ENCODE peak calls at places on chromosomes 13 and 19, in ten cellular contexts. N is body of pancreas, B is tibial nerve, O is H1, I is transverse colon, J is ovary, C is gastrocnemius medialis, K is heart left ventricle, S is Peyer's patch, A is endothelial cell of umbilical vein. T is an unnamed sample.
A peak's percentile ranks its signal among the peaks of the same experiment; 100 is the strongest.

GRCh38 chr13:47455581-47455980 is 545.5 kb downstream of the SUCLA2 start:
- DNase-seq in N (no peak), B (no peak), O (no peak), I (no peak), J (no peak), C (no peak), K (no peak), S (no peak), A (no peak), T (no peak)

GRCh38 chr19:36151144-36152051 is 849 bp downstream of the COX7A1 start:
- DNase-seq in N (peak; percentile 33), B (peak; percentile 57), O (no peak), I (no peak), J (peak; percentile 70), C (peak; percentile 79), K (peak; percentile 82), S (no peak), A (no peak), T (peak; percentile 54)

GRCh38 chr19:35648017-35648961 is at the start of gene COX6B1:
- DNase-seq in N (peak; percentile 98), B (peak; percentile 83), O (peak; percentile 88), I (peak; percentile 96), J (peak; percentile 89), C (peak; percentile 98), K (peak; percentile 94), S (peak; percentile 88), A (peak; percentile 96), T (peak; percentile 96)

GRCh38 chr13:99572131-99572530 is 70.9 kb downstream of the TM9SF2 start:
- DNase-seq in N (no peak), B (no peak), O (no peak), I (no peak), J (no peak), C (no peak), K (no peak), S (no peak), A (no peak), T (no peak)

GRCh38 chr19:31254611-31255010 is 94.6 kb downstream of the TSHZ3 start:
- DNase-seq in N (no peak), B (no peak), O (no peak), I (no peak), J (no peak), C (no peak), K (no peak), S (no peak), A (no peak), T (no peak)

GRCh38 chr19:54100560-54100959 is at the start of gene OSCAR:
- DNase-seq in N (peak; percentile 50), B (no peak), O (no peak), I (no peak), J (no peak), C (no peak), K (no peak), S (no peak), A (no peak), T (no peak)

GRCh38 chr19:39148939-39149529 is 23.4 kb downstream of the PAK4 start:
- DNase-seq in N (no peak), B (no peak), O (no peak), I (no peak), J (no peak), C (no peak), K (no peak), S (no peak), A (no peak), T (no peak)

GRCh38 chr13:100542546-100543156 is 45.9 kb downstream of the GGACT start:
- DNase-seq in N (no peak), B (no peak), O (no peak), I (no peak), J (no peak), C (no peak), K (peak; percentile 6), S (peak; percentile 10), A (peak; percentile 52), T (no peak)

DNA sequence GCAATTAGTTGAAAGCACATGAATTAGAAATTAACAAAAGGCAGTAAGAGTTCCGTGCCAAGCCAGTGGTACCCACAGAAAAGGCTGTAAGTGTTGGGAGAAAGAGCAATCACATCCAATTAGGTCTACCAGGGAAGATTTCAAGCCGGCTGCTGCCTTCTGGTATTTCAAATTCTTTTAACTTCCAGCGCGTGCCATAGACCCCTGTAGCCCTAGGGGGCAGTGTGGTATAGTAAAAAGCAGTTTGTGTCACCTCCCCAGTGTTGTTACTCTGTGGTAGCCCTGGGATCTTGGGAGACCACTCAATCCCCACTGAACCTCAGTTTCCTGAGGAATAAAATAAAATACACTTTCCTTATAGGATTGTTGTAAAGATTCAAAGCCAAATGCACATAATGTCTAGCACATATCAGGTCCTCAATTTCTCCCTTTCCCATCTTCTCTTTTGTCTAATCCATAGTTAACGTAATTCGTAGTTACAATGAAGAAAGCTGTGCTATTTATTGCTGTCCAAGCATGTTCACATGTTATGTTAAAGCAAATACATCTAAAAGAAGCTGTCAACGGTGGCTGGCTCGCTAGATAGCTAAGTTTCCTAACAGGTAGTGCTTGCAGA is 230.2 kb downstream of the TDRD3 start:
- DNase-seq in N (peak; percentile 13), B (no peak), O (peak; percentile 34), I (no peak), J (no peak), C (no peak), K (no peak), S (no peak), A (peak; percentile 42), T (no peak)
- TF ChIP-seq CTCF in N (peak; percentile 41), B (peak; percentile 21), O (peak; percentile 61), I (peak; percentile 25), J (no peak), C (no peak), K (peak; percentile 55), S (peak; percentile 21), A (peak; percentile 72), T (no peak)

GRCh38 chr13:40792284-40793051 is 3.1 kb downstream of the SLC25A15 start:
- DNase-seq in N (no peak), B (no peak), O (no peak), I (no peak), J (no peak), C (no peak), K (no peak), S (no peak), A (no peak), T (no peak)

GRCh38 chr13:40786568-40786996 is 2.8 kb upstream of the SLC25A15 start:
- DNase-seq in N (no peak), B (no peak), O (no peak), I (no peak), J (no peak), C (no peak), K (no peak), S (no peak), A (peak; percentile 9), T (no peak)

GRCh38 chr13:40790232-40790631 is 821 bp downstream of the SLC25A15 start:
- DNase-seq in N (no peak), B (no peak), O (no peak), I (no peak), J (no peak), C (no peak), K (no peak), S (no peak), A (no peak), T (no peak)

GRCh38 chr13:40787062-40787461 is 2.3 kb upstream of the SLC25A15 start:
- DNase-seq in N (no peak), B (no peak), O (no peak), I (no peak), J (no peak), C (no peak), K (no peak), S (no peak), A (no peak), T (no peak)

DNA sequence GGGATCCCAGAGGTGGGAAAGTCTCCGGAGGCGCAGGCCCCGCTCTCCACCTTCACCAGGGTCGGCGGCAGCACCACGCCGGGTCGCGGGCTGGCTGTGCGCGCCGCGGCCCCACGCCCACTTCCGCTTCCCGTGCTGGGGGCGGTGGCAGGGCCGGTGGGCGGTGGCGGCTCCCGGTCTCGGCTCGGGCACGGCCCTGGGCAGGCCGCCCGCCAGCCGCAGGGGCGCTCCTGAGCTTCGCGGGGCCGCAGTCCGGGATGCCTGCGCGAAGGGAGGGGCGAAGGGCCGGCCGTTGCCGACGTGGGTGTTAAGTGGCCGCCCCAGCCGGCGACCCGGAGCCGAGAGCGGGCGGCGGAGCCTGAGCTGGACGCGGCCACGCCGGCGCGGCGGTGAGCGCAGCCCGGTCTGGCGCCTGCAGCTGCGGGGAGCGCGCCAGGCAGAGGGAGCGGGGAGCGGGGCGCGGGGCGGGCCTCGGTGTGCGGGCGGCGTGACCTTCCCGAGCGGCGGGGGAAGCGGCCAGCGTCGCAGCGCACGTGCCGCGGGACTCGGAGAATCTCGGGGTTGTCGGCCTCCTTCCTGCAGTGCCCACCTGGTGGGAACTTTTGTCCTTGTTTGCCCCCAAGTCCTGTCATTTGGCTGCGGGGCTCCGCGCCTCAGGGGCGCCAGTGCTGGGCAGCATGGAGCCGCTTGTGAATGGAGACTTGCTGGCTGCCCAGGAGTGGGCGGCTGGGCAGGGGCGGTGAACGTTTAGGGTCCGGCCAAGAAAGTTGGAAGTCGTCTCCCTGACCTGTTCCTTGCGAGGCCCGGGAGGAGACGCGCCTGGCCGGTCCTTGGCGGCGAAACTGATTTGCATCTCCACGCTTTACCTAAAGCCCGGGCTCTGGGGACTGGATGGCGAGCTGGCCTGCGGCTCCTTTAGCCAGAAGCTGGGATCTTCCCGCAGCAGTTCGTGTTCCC is at the start of gene SLC25A15:
- DNase-seq in N (peak; percentile 89), B (peak; percentile 50), O (no peak), I (peak; percentile 88), J (peak; percentile 84), C (peak; percentile 67), K (peak; percentile 86), S (peak; percentile 93), A (peak; percentile 82), T (peak; percentile 92)
- TF ChIP-seq POLR2A in N (peak; percentile 45), B (peak; percentile 39), O (no peak), I (peak; percentile 37), J (no peak), C (peak; percentile 37), K (no peak), S (peak; percentile 44), A (peak; percentile 77), T (no peak)

DNA sequence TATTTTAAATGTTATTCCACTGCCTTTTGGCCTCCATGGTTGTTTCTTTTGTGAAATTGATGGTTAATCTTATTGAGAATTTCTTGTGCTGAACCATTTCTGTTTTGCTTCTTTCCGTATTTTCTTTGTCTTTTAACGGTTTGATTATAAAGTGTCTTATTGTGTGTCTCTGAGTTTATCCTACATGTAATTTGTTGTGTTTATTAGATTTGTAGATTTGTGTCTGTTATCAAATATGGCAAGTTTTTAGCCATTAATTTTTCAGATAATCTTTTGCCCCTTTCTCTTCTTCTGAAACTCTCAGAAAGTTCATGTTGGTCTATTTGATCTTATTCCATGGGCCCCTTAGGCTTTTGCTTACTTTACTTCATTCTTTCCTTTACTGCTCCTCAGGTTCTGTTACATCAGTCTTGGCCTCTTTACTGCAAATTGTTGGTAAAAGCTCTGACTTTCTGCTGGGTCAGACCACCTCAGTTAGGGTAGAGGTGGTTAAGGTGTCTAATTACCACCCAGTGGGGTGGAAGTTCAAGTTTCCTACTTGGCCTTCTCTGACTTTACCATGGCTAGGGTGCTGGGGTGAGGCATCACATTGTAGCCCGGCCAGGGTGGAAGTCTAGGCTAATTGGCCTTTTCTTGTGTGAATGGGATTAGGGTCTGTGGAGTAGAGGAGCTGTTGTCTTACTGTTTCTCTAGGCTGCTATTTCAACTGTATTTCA is 58.3 kb downstream of the ZMYM2 start:
- DNase-seq in N (no peak), B (no peak), O (no peak), I (no peak), J (no peak), C (no peak), K (no peak), S (no peak), A (no peak), T (no peak)
- TF ChIP-seq CTCF in N (no peak), B (no peak), O (no peak), I (no peak), J (no peak), C (no peak), K (no peak), S (no peak), A (no peak), T (no peak)

GRCh38 chr13:19957320-19958118 is 1.0 kb upstream of the ZMYM2 start:
- DNase-seq in N (peak; percentile 79), B (peak; percentile 69), O (no peak), I (peak; percentile 82), J (peak; percentile 86), C (peak; percentile 65), K (peak; percentile 81), S (peak; percentile 77), A (peak; percentile 75), T (peak; percentile 96)
- TF ChIP-seq POLR2A in N (peak; percentile 46), B (peak; percentile 41), O (peak; percentile 57), I (peak; percentile 44), J (peak; percentile 55), C (peak; percentile 8), K (no peak), S (peak; percentile 37), A (no peak), T (no peak)